ENCODE peak calls at places on chromosomes 4 and X, in five cellular contexts. B, N, C, K and P are unnamed samples.

GRCh38 chr4:87309625-87310024 is 13.1 kb downstream of the HSD17B13 start:
- DNase-seq in B (no peak), N (no peak), C (no peak), K (no peak), P (no peak)

GRCh38 chrX:41823402-41823801 is 99.4 kb downstream of the GPR82 start:
- DNase-seq in B (no peak), N (no peak), C (peak), K (no peak), P (no peak)

GRCh38 chr4:25950476-25951389 is 36.7 kb downstream of the SMIM20 start:
- DNase-seq in B (no peak), N (no peak), C (no peak), K (no peak), P (no peak)

GRCh38 chr4:122909683-122910082 is 12.7 kb downstream of the NUDT6 start:
- DNase-seq in B (no peak), N (no peak), C (no peak), K (no peak), P (no peak)

GRCh38 chr4:537436-538264 is 38.4 kb downstream of the TMEM271 start:
- DNase-seq in B (no peak), N (peak), C (no peak), K (no peak), P (no peak)

GRCh38 chr4:150136481-150136880 is 58.2 kb downstream of the DCLK2 start:
- DNase-seq in B (no peak), N (no peak), C (no peak), K (no peak), P (no peak)

GRCh38 chrX:69556094-69557011 is 52.2 kb downstream of the NALF2 start:
- DNase-seq in B (peak), N (no peak), C (no peak), K (no peak), P (peak)

GRCh38 chr4:138113819-138114415 is 128.2 kb downstream of the SLC7A11 start:
- DNase-seq in B (no peak), N (no peak), C (no peak), K (no peak), P (no peak)

GRCh38 chr4:44646151-44646550 is 5.3 kb downstream of the YIPF7 start:
- DNase-seq in B (no peak), N (no peak), C (no peak), K (no peak), P (no peak)

GRCh38 chr4:119517361-119518229 is 111.0 kb downstream of the PDE5A start:
- DNase-seq in B (no peak), N (no peak), C (no peak), K (no peak), P (no peak)

GRCh38 chrX:65677954-65678469 is 10.6 kb downstream of the MSN start:
- DNase-seq in B (no peak), N (no peak), C (no peak), K (no peak), P (peak)

GRCh38 chr4:128686032-128686465 is 123.5 kb upstream of the JADE1 start:
- DNase-seq in B (peak), N (no peak), C (no peak), K (no peak), P (no peak)

GRCh38 chr4:98522062-98522461 is 136.3 kb downstream of the TSPAN5 start:
- DNase-seq in B (no peak), N (no peak), C (no peak), K (no peak), P (no peak)

GRCh38 chr4:14807857-14808256 is 194.4 kb upstream of the CPEB2 start:
- DNase-seq in B (no peak), N (no peak), C (no peak), K (no peak), P (no peak)

GRCh38 chrX:53474707-53475106 is 40.5 kb upstream of the HSD17B10 start:
- DNase-seq in B (no peak), N (no peak), C (no peak), K (no peak), P (no peak)

GRCh38 chr4:108749119-108749518 is 13.7 kb downstream of the ETNPPL start:
- DNase-seq in B (no peak), N (no peak), C (no peak), K (no peak), P (no peak)

GRCh38 chr4:156771171-156771837 is 200.3 kb downstream of the PDGFC start:
- DNase-seq in B (no peak), N (no peak), C (no peak), K (no peak), P (no peak)

GRCh38 chr4:185889566-185889965 is 77.6 kb upstream of the SORBS2 start:
- DNase-seq in B (no peak), N (no peak), C (no peak), K (no peak), P (no peak)

GRCh38 chr4:183989471-183989870 is 84.4 kb downstream of the STOX2 start:
- DNase-seq in B (no peak), N (no peak), C (no peak), K (no peak), P (no peak)

GRCh38 chr4:109739547-109739946 is 9.7 kb upstream of the PLA2G12A start:
- DNase-seq in B (no peak), N (no peak), C (no peak), K (no peak), P (no peak)

GRCh38 chrX:31323658-31324057 is 251.8 kb upstream of the FTHL17 start:
- DNase-seq in B (peak), N (no peak), C (no peak), K (no peak), P (no peak)

GRCh38 chr4:73690051-73690744 is 50.2 kb upstream of the CXCL8 start:
- DNase-seq in B (no peak), N (no peak), C (no peak), K (no peak), P (no peak)

GRCh38 chrX:131734621-131735020 is 190.7 kb downstream of the OR13H1 start:
- DNase-seq in B (no peak), N (no peak), C (peak), K (peak), P (peak)

GRCh38 chrX:154748712-154749339 is 2.1 kb downstream of the GAB3 start:
- DNase-seq in B (peak), N (no peak), C (no peak), K (no peak), P (no peak)

GRCh38 chr4:157459789-157460188 is 239.3 kb downstream of the GRIA2 start:
- DNase-seq in B (no peak), N (no peak), C (no peak), K (no peak), P (no peak)

GRCh38 chr4:108953941-108954340 is 191.1 kb upstream of the ETNPPL start:
- DNase-seq in B (no peak), N (no peak), C (no peak), K (no peak), P (no peak)

GRCh38 chr4:55947912-55948725 is 626 bp upstream of the CEP135 start:
- DNase-seq in B (peak), N (no peak), C (no peak), K (peak), P (peak)

GRCh38 chrX:23884427-23885024 is 23.2 kb downstream of the APOO start:
- DNase-seq in B (peak), N (no peak), C (no peak), K (no peak), P (no peak)

GRCh38 chr4:168587326-168588125 is 90.7 kb downstream of the PALLD start:
- DNase-seq in B (no peak), N (no peak), C (no peak), K (no peak), P (no peak)

GRCh38 chrX:66022742-66023725 is 16.8 kb downstream of the VSIG4 start:
- DNase-seq in B (peak), N (no peak), C (no peak), K (no peak), P (no peak)

GRCh38 chrX:147890766-147891165 is 21.0 kb upstream of the FMR1 start:
- DNase-seq in B (no peak), N (no peak), C (no peak), K (no peak), P (no peak)

GRCh38 chr4:184937745-184938144 is 80.5 kb upstream of the HELT start:
- DNase-seq in B (no peak), N (no peak), C (peak), K (no peak), P (no peak)

GRCh38 chr4:162392938-162393337 is 229.1 kb upstream of the FSTL5 start:
- DNase-seq in B (no peak), N (no peak), C (no peak), K (no peak), P (no peak)

GRCh38 chr4:23770011-23770410 is 119.8 kb downstream of the PPARGC1A start:
- DNase-seq in B (no peak), N (no peak), C (no peak), K (no peak), P (no peak)

GRCh38 chrX:48590203-48591103 is 6.8 kb upstream of the WDR13 start:
- DNase-seq in B (no peak), N (no peak), C (no peak), K (no peak), P (no peak)

GRCh38 chrX:134679226-134679625 is 21.0 kb upstream of the PLAC1 start:
- DNase-seq in B (no peak), N (no peak), C (no peak), K (no peak), P (no peak)

GRCh38 chrX:2425281-2426071 is 75.3 kb downstream of the DHRSX start:
- DNase-seq in B (no peak), N (peak), C (no peak), K (no peak), P (no peak)

GRCh38 chr4:173333658-173334084 is 487 bp downstream of the HMGB2 start:
- DNase-seq in B (peak), N (peak), C (peak), K (no peak), P (peak)

GRCh38 chr4:61540944-61541343 is 340.8 kb downstream of the ADGRL3 start:
- DNase-seq in B (no peak), N (no peak), C (peak), K (no peak), P (no peak)

DNA sequence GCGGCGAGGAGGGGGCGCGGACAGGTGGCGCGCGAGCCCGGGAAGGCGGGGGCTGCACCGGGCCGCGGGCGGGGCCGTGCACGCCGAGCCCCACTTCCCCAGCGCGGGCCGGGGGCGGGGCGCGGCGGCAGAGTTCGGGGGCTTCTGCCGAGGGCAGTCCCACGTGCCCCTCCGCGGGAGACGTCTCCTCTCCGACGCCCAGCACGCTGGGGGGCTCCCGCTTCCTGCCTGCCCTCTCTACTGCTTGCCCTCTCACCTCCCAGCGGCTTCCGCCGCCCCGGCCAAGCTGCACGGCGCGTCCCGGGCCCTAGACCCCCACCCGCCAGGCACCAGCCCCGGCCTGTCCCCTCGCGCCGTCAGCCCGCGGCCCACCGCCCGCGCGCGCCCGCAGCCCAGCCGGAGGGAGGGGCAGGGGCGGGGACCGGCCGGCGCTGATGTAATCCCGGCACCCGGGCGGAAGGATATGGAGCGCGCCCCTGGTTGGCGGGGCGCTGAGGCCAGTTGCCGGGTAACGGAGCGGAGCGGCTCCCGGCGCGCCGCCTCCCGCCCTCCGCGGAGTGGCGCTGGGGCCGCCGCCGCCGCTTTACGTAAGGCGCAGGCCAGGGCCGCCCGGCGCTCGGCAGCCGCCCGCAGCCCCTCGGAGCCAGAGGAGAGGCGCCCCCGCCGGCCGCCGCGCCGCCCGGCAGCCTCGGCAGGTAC is at the start of gene KIAA0232:
- DNase-seq in B (peak), N (peak), C (peak), K (peak), P (peak)
- TF ChIP-seq POLR2AphosphoS5 in B (no peak), N (peak), C (peak), K (no peak), P (peak)

GRCh38 chr4:89275587-89275986 is 32.0 kb downstream of the GPRIN3 start:
- DNase-seq in B (no peak), N (no peak), C (no peak), K (no peak), P (no peak)

GRCh38 chr4:89277412-89277811 is 30.2 kb downstream of the GPRIN3 start:
- DNase-seq in B (no peak), N (no peak), C (no peak), K (no peak), P (no peak)

GRCh38 chr4:89270792-89271191 is 36.8 kb downstream of the GPRIN3 start:
- DNase-seq in B (no peak), N (no peak), C (no peak), K (no peak), P (no peak)

GRCh38 chr4:89276296-89276695 is 31.3 kb downstream of the GPRIN3 start:
- DNase-seq in B (no peak), N (no peak), C (no peak), K (no peak), P (no peak)

DNA sequence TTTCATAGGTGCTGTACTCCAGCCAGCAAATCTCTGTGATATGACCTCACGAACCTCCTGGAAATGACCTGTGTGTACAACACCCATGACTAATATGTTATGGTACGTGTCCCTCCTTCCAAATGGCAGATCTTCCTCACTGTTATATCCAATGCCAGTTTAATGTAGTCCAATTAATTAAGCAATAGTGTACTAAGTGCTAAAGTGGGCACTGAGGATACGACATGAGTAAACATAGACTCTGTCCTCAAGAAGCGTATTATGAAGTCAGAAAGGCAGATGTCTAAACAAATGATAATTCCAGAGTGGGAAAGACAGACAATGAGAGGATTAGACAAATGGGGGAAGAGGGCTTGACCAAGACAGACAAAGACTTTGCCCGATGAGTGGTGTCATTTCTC is 33.9 kb downstream of the GPRIN3 start:
- DNase-seq in B (no peak), N (no peak), C (no peak), K (no peak), P (no peak)
- TF ChIP-seq EP300 in B (no peak), N (no peak), C (no peak), K (no peak), P (no peak)

GRCh38 chr4:52545099-52546069 is 113.7 kb downstream of the USP46 start:
- DNase-seq in B (peak), N (no peak), C (peak), K (peak), P (peak)
- TF ChIP-seq POLR2AphosphoS5 in B (no peak), N (peak), C (peak), K (no peak), P (no peak)

GRCh38 chr4:131382839-131383238 is 1766.3 kb upstream of the PCDH10 start:
- DNase-seq in B (no peak), N (no peak), C (no peak), K (no peak), P (no peak)

DNA sequence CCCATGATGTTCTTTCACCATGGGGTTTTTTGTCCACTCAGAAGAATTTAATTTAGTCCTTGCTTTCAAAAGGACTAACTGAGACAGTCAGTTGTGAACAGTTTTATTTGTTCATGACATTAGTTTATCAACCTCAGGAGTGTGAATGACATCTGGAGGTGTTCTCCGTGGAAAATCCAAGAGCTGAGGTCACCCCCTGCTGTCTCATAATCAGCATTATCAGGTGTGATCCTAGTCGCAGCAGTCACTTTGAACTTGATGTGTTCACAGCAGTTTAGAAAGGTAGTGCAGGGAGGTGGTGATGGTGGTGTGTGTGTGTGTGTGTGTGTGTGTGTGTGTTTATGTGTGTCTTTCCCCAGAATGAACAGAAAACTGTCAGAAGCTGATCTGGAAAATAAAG is 1760.8 kb upstream of the PCDH10 start:
- DNase-seq in B (no peak), N (no peak), C (no peak), K (no peak), P (no peak)
- TF ChIP-seq EP300 in B (no peak), N (no peak), C (no peak), K (no peak), P (no peak)

GRCh38 chr4:131635191-131635590 is 1513.9 kb upstream of the PCDH10 start:
- DNase-seq in B (no peak), N (no peak), C (no peak), K (no peak), P (no peak)
- TF ChIP-seq POLR2AphosphoS5 in B (no peak), N (no peak), C (no peak), K (no peak), P (no peak)

DNA sequence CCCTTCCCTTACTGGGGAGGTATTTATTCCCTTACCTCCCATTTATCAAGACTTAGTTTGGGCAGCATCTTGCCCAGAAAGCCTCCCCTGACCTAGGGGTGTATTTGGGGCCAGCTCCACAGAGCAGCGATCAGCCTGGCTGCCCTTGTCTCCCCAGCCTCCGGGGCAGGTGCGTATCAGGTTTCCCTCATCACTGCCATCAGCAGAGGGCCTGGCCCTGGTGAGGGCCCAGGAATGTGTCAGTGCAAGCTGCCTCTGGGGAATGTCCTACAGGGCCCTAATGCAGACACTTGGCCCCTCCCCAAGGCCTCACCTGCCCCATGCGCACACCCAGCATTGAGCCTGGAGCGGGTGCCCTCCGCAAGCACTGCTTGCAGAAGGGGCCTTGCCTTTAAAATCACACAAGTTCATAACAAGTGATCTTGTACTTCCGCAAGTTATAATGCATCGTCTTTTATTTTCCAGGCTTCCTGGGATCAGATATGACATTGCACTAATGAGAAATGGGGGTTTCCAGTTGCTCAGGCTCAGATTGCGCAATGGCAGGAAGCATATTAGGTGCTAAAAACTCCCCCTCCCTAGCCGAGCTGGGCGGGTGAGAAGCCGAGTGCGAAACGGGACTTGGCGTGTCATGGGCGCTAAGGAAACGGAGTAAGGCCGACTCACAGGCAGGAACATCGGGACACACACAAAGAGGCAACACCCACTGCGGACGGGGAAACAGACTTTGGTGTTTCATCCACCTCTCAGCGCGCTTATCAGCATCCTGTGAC is 25.4 kb upstream of the AFAP1 start:
- DNase-seq in B (no peak), N (no peak), C (no peak), K (no peak), P (peak)
- TF ChIP-seq EP300 in B (no peak), N (no peak), C (no peak), K (no peak), P (no peak)

GRCh38 chr4:75699299-75699698 is 25.1 kb upstream of the USO1 start:
- DNase-seq in B (no peak), N (no peak), C (no peak), K (no peak), P (no peak)

GRCh38 chr4:75698963-75699228 is 25.5 kb upstream of the USO1 start:
- DNase-seq in B (no peak), N (no peak), C (no peak), K (no peak), P (no peak)

GRCh38 chr4:75705198-75705712 is 19.1 kb upstream of the USO1 start:
- DNase-seq in B (no peak), N (no peak), C (no peak), K (no peak), P (no peak)

GRCh38 chr4:75698162-75698962 is 25.2 kb upstream of the G3BP2 start:
- DNase-seq in B (peak), N (no peak), C (no peak), K (peak), P (no peak)

DNA sequence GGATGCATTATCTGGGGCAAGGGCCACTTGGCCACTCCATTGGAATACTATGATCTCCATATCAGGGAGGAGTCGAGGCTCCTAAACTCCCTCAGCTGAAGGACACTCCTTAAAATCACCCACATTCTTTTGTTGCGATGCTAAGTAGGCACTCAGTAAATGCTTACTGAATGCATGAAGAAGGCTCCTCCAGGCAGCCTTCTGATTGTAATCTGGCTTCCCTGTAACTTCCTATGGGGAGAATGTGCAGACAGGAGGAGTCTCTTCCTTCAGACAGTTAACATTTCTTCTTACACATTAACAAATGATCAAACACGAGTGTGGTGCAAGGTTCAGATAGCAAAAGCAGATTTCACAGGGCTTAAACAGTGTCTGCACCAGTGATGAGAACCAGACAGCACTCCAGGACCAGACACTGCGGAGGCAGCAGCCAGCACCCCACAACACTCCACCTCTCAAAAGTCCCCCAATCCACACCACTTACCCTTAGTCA is 21.4 kb upstream of the USO1 start:
- DNase-seq in B (no peak), N (no peak), C (peak), K (no peak), P (no peak)
- TF ChIP-seq POLR2AphosphoS5 in B (no peak), N (no peak), C (no peak), K (no peak), P (no peak)